ENCODE peak calls at places on chromosomes 6 and 20, in six cellular contexts. N is tibial nerve; W is H1; R is GM12878; V is effector memory CD4-positive, alpha-beta T cell; Z is SJSA1. B is an unnamed sample.

GRCh38 chr6:43833996-43834390 is 64.0 kb downstream of the VEGFA start:
- DNase-seq in Z (no peak), V (no peak), R (no peak), N (no peak), W (no peak), B (peak; percentile 15)

GRCh38 chr20:41318271-41318649 is 729 bp upstream of the ZHX3 start:
- DNase-seq in N (no peak), Z (no peak), V (no peak), R (no peak), W (no peak), B (no peak)

GRCh38 chr6:102813489-102814275 is 1420.2 kb downstream of the GRIK2 start:
- DNase-seq in R (no peak), V (no peak), W (no peak), Z (no peak), N (no peak), B (no peak)

GRCh38 chr20:38889792-38890496 is 36.3 kb upstream of the FAM83D start:
- DNase-seq in V (no peak), R (no peak), Z (no peak), N (no peak), W (no peak), B (no peak)

GRCh38 chr20:16111853-16112412 is 461.3 kb downstream of the KIF16B start:
- DNase-seq in Z (no peak), W (no peak), V (no peak), R (no peak), N (no peak), B (no peak)

GRCh38 chr6:75421316-75422023 is 72.1 kb downstream of the FILIP1 start:
- DNase-seq in Z (no peak), R (no peak), W (no peak), V (no peak), N (no peak), B (no peak)

GRCh38 chr6:87257046-87257445 is 65.3 kb upstream of the SMIM8 start:
- DNase-seq in W (no peak), V (no peak), R (no peak), Z (no peak), N (no peak), B (no peak)

GRCh38 chr20:24817351-24817750 is 131.7 kb upstream of the CST7 start:
- DNase-seq in V (no peak), Z (no peak), R (no peak), N (no peak), W (no peak), B (no peak)

GRCh38 chr6:159654483-159655098 is 38.5 kb downstream of the SOD2 start:
- DNase-seq in N (no peak), Z (peak; percentile 50), V (no peak), R (peak; percentile 12), W (no peak), B (peak; percentile 25)

GRCh38 chr6:127949251-127949650 is 48.4 kb upstream of the THEMIS start:
- DNase-seq in Z (no peak), R (no peak), W (no peak), V (no peak), N (no peak), B (no peak)

GRCh38 chr6:154399097-154399496 is 42.5 kb upstream of the IPCEF1 start:
- DNase-seq in R (no peak), Z (peak; percentile 63), N (no peak), V (no peak), W (no peak), B (no peak)

GRCh38 chr20:57810511-57811372 is 100.9 kb upstream of the PMEPA1 start:
- DNase-seq in N (no peak), Z (no peak), V (no peak), W (no peak), R (no peak), B (no peak)

GRCh38 chr6:18264338-18265098 is at the start of gene DEK:
- DNase-seq in W (no peak), R (no peak), Z (peak; percentile 90), V (peak; percentile 76), N (peak; percentile 71), B (peak; percentile 80)

GRCh38 chr6:169868458-169868857 is 117.0 kb downstream of the ERMARD start:
- DNase-seq in W (no peak), Z (no peak), V (no peak), R (no peak), N (no peak), B (peak; percentile 32)

GRCh38 chr6:74259931-74260330 is 563.9 kb downstream of the CD109 start:
- DNase-seq in W (no peak), V (no peak), N (no peak), R (no peak), Z (no peak), B (no peak)

GRCh38 chr6:95768539-95768938 is 191.2 kb downstream of the MANEA start:
- DNase-seq in R (no peak), N (no peak), V (no peak), Z (no peak), W (peak; percentile 15), B (no peak)

GRCh38 chr6:99588618-99589289 is 17.9 kb upstream of the PRDM13 start:
- DNase-seq in V (peak; percentile 24), N (no peak), W (peak; percentile 81), Z (peak; percentile 17), R (no peak), B (peak; percentile 74)

GRCh38 chr6:145206247-145206907 is 528.9 kb downstream of the EPM2A start:
- DNase-seq in V (no peak), R (no peak), W (no peak), Z (no peak), N (no peak), B (no peak)

GRCh38 chr20:54221996-54222890 is 14.4 kb downstream of the PFDN4 start:
- DNase-seq in W (no peak), N (no peak), V (no peak), R (no peak), Z (no peak), B (no peak)

GRCh38 chr6:147508073-147508870 is at the start of gene SAMD5:
- DNase-seq in R (no peak), W (peak; percentile 29), N (no peak), Z (peak; percentile 80), V (no peak), B (no peak)

GRCh38 chr6:147510949-147511590 is 2.6 kb downstream of the SAMD5 start:
- DNase-seq in V (no peak), W (no peak), R (no peak), N (no peak), Z (no peak), B (no peak)

GRCh38 chr6:147507162-147508072 is 1.1 kb upstream of the SAMD5 start:
- DNase-seq in W (no peak), V (no peak), N (no peak), Z (peak; percentile 56), R (no peak), B (no peak)

GRCh38 chr6:147508871-147509608 is 550 bp downstream of the SAMD5 start:
- DNase-seq in W (no peak), Z (peak; percentile 39), R (no peak), N (no peak), V (no peak), B (no peak)

GRCh38 chr6:147509900-147510299 is 1.4 kb downstream of the SAMD5 start:
- DNase-seq in Z (no peak), V (no peak), R (no peak), W (no peak), N (no peak), B (no peak)
- H3K4me3 ChIP-seq in Z (peak overlapping the region; percentile 60), V (no peak overlapping the region), R (no peak overlapping the region), W (no peak overlapping the region), N (peak overlapping the region; percentile 47), B (no peak overlapping the region)

DNA sequence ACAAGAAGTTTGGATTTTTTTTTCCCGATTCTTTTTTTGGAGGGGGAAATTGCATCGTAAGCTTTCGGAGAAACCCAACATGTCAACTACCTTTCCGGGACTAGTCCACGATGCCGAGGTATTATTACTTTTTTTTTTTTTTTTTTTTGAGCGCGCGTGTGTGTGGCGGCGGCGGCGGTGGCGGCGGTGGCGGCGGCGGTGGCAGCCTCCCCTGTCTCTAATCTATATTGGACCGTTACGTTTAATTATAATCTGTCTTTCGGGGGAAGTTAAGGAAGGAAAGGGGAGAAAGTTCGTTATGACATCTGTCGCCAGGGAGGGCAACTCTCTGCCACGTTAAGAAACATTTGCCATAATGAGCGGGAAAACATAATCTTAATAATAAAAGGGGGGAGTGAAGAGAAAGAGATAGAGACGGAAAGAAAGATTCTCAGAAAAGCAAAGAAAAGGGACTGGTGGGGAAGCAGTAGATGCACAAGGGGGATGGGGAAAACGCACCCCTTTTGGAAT is 706 bp downstream of the TFAP2D start:
- DNase-seq in N (no peak), R (no peak), Z (no peak), V (no peak), W (no peak), B (no peak)
- H3K27me3 ChIP-seq in N (peaks cover 65% of the 10 kb centered on the region), R (peaks cover 2% of the 10 kb centered on the region), Z (peaks cover 66% of the 10 kb centered on the region), V (peaks cover 6% of the 10 kb centered on the region), W (peaks cover 91% of the 10 kb centered on the region), B (no peaks in the 10 kb centered on the region)

DNA sequence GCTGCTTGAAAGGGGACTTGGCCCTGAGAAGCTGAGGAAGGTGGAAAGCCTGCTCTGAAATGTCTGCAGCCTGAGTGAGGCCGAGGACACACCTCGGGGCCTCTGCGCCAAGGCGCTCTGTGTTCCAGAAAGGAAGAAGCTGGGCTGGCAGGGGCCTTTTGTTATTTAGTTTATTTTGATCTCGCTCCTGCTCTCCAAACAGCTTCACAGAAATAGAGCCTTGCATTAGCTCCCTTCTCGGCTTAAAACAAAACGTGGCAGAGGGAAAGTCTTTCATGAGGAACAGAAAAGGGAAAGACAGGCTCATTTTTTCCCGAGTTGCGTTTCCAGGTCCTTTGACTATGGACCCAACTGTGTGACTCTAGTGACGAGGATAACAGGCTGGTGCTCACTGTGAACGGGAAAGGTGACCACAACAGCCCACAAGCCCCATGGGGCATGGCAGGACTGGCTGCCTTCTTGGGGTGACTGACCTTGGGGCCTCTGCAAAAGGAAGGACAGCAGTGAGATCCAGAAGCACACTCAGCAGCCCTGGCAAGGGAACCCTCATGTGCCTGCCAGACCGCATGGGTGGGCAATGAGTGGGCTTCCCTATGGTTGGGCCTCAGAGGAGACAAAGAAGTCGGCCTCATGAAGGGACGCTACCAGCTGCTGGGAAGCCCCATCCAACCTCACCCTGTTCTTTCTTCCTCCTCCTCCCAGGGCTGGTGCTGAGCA is 18.7 kb downstream of the LEMD2 start:
- DNase-seq in N (no peak), Z (peak; percentile 46), R (no peak), V (no peak), W (no peak), B (no peak)
- H3K4me3 ChIP-seq in N (no peak overlapping the region), Z (no peak overlapping the region), R (no peak overlapping the region), V (no peak overlapping the region), W (no peak overlapping the region), B (no peak overlapping the region)

GRCh38 chr20:5154543-5154925 is 27.7 kb downstream of the CDS2 start:
- DNase-seq in N (no peak), Z (no peak), W (no peak), R (no peak), V (no peak), B (no peak)
- H3K27me3 ChIP-seq in N (no peaks in the 10 kb centered on the region), Z (no peaks in the 10 kb centered on the region), W (no peaks in the 10 kb centered on the region), R (no peaks in the 10 kb centered on the region), V (no peaks in the 10 kb centered on the region), B (no peaks in the 10 kb centered on the region)

DNA sequence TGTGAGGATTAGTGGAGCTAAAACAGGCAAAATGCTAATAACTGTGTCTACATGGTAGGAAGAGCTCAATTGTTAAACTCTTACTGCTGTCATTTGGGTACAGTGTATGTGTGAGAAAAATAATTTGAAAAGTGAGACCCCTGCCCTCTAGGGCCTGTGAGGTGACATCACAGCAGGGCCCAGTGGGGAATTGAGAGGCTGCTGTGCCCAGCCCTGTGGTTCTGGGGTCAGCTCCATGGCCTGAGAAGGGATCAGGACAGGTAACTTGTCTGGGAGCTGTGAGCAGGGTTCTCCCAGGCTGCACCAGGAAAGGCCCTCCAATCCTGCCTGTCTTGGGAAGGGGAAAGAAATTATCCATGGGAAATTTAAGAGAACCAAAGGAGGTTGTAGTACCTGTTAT is 1.3 kb downstream of the SIRPB1 start:
- DNase-seq in R (no peak), N (no peak), V (no peak), W (no peak), Z (no peak), B (no peak)
- H3K4me3 ChIP-seq in R (no peak overlapping the region), N (no peak overlapping the region), V (no peak overlapping the region), W (no peak overlapping the region), Z (no peak overlapping the region), B (no peak overlapping the region)

B was measured in CD8-positive, alpha-beta memory T cell.